ENCODE peak calls at places on chromosomes 6 and 20, in eight cellular contexts. R is GM03348, L is RKO, V is T-cell, H is NCI-H1092 treated with DMSO at 0.1 percent for 48 hours, E is NCI-H1694 treated with DMSO at 0.1 percent for 48 hours, F is left kidney, M is hypothalamus. G is an unnamed sample.

GRCh38 chr20:43737925-43738324 is 11.1 kb upstream of the GTSF1L start:
- DNase-seq in R (no peak), L (no peak), V (no peak), H (no peak), E (no peak), F (no peak), M (no peak), G (no peak)

GRCh38 chr6:129416337-129416990 is 293.5 kb downstream of the ARHGAP18 start:
- DNase-seq in R (no peak), L (no peak), V (no peak), H (no peak), E (no peak), F (no peak), M (no peak), G (no peak)

GRCh38 chr6:140043357-140043756 is 668.9 kb upstream of the CITED2 start:
- DNase-seq in R (peak), L (peak), V (no peak), H (no peak), E (no peak), F (no peak), M (no peak), G (peak)

GRCh38 chr6:30169658-30170614 is 6.6 kb downstream of the TRIM15 start:
- DNase-seq in R (peak), L (peak), V (no peak), H (peak), E (peak), F (peak), M (no peak), G (peak)

GRCh38 chr6:39530201-39530759 is 194.9 kb downstream of the KIF6 start:
- DNase-seq in R (peak), L (no peak), V (no peak), H (no peak), E (no peak), F (no peak), M (no peak), G (no peak)

GRCh38 chr20:61900376-61901293 is 165.0 kb downstream of the TAF4 start:
- DNase-seq in R (no peak), L (no peak), V (no peak), H (no peak), E (no peak), F (peak), M (no peak), G (no peak)

GRCh38 chr6:23213651-23214050 is 644.3 kb downstream of the HDGFL1 start:
- DNase-seq in R (no peak), L (no peak), V (no peak), H (no peak), E (no peak), F (no peak), M (no peak), G (no peak)

GRCh38 chr6:170147832-170148708 is 142.8 kb downstream of the DLL1 start:
- DNase-seq in R (no peak), L (no peak), V (peak), H (no peak), E (peak), F (peak), M (no peak), G (no peak)

GRCh38 chr6:25173951-25174474 is 105.2 kb upstream of the CARMIL1 start:
- DNase-seq in R (peak), L (peak), V (no peak), H (no peak), E (peak), F (no peak), M (no peak), G (peak)

GRCh38 chr6:44932651-44933091 is 395.5 kb upstream of the RUNX2 start:
- DNase-seq in R (no peak), L (no peak), V (peak), H (no peak), E (no peak), F (no peak), M (no peak), G (no peak)

GRCh38 chr20:56778765-56779195 is 149.7 kb downstream of the TFAP2C start:
- DNase-seq in R (no peak), L (no peak), V (no peak), H (no peak), E (no peak), F (peak), M (no peak), G (no peak)

GRCh38 chr20:24497851-24498250 is 28.4 kb downstream of the SYNDIG1 start:
- DNase-seq in R (no peak), L (no peak), V (no peak), H (peak), E (peak), F (peak), M (no peak), G (no peak)

GRCh38 chr6:50965495-50965894 is 146.8 kb downstream of the TFAP2B start:
- DNase-seq in R (no peak), L (no peak), V (no peak), H (no peak), E (no peak), F (no peak), M (no peak), G (no peak)

GRCh38 chr6:157281570-157281969 is 41.7 kb downstream of the TMEM242 start:
- DNase-seq in R (no peak), L (no peak), V (no peak), H (no peak), E (no peak), F (peak), M (no peak), G (peak)

GRCh38 chr20:39660965-39661364 is 698.8 kb downstream of the DHX35 start:
- DNase-seq in R (no peak), L (no peak), V (no peak), H (no peak), E (no peak), F (no peak), M (no peak), G (no peak)

GRCh38 chr6:116154887-116155286 is 29.0 kb upstream of the COL10A1 start:
- DNase-seq in R (no peak), L (no peak), V (no peak), H (no peak), E (no peak), F (no peak), M (no peak), G (no peak)

GRCh38 chr6:34524989-34525388 is 31.1 kb downstream of the SPDEF start:
- DNase-seq in R (no peak), L (no peak), V (no peak), H (no peak), E (no peak), F (no peak), M (no peak), G (no peak)

GRCh38 chr6:90216081-90216977 is 80.3 kb downstream of the BACH2 start:
- DNase-seq in R (no peak), L (no peak), V (peak), H (no peak), E (no peak), F (peak), M (no peak), G (no peak)

GRCh38 chr20:62138912-62139311 is 4.3 kb downstream of the PSMA7 start:
- DNase-seq in R (no peak), L (no peak), V (no peak), H (no peak), E (no peak), F (no peak), M (no peak), G (no peak)

GRCh38 chr6:84204011-84204410 is 23.4 kb downstream of the CEP162 start:
- DNase-seq in R (no peak), L (no peak), V (no peak), H (no peak), E (no peak), F (no peak), M (no peak), G (no peak)

GRCh38 chr6:138287144-138287955 is 69.1 kb upstream of the PBOV1 start:
- DNase-seq in R (no peak), L (no peak), V (no peak), H (peak), E (no peak), F (peak), M (no peak), G (no peak)

GRCh38 chr6:4291453-4292403 is 156.4 kb upstream of the ECI2 start:
- DNase-seq in R (no peak), L (peak), V (no peak), H (no peak), E (no peak), F (peak), M (no peak), G (no peak)

GRCh38 chr6:49264909-49265308 is 198.1 kb downstream of the MMUT start:
- DNase-seq in R (no peak), L (no peak), V (no peak), H (no peak), E (no peak), F (no peak), M (no peak), G (no peak)

GRCh38 chr6:118923035-118923434 is 11.9 kb downstream of the MCM9 start:
- DNase-seq in R (no peak), L (no peak), V (no peak), H (no peak), E (no peak), F (no peak), M (no peak), G (no peak)

GRCh38 chr20:63640086-63640485 is 13.1 kb downstream of the STMN3 start:
- DNase-seq in R (no peak), L (no peak), V (no peak), H (no peak), E (no peak), F (no peak), M (no peak), G (no peak)